ENCODE peak calls at places on chromosomes 6 and 20, in six cellular contexts. J is hepatocyte, I is iPS DF 6.9, N is heart left ventricle, R is Panc1, D is IMR-90. K is an unnamed sample. For H3K4me1 and H3K36me3, the result is how much of the 10 kb centered on the place peaks cover.

GRCh38 chr6:158556113-158556512 is 3.8 kb upstream of the TMEM181 start:
- DNase-seq in J (no peak), I (no peak), N (no peak), R (no peak), D (no peak), K (no peak)

GRCh38 chr6:9192405-9192909 is 757.1 kb upstream of the SLC35B3 start:
- DNase-seq in J (no peak), I (no peak), N (no peak), R (no peak), D (no peak), K (no peak)

GRCh38 chr6:30112402-30113376 is at the start of gene TRIM31:
- DNase-seq in J (no peak), I (no peak), N (no peak), R (no peak), D (no peak), K (no peak)

GRCh38 chr20:36532388-36532787 is 8.9 kb upstream of the MYL9 start:
- DNase-seq in J (no peak), I (no peak), N (no peak), R (no peak), D (no peak), K (no peak)

GRCh38 chr6:107968081-107968480 is 10.1 kb upstream of the SEC63 start:
- DNase-seq in J (no peak), I (no peak), N (no peak), R (no peak), D (no peak), K (no peak)

GRCh38 chr6:13924146-13924948 is 405 bp upstream of the RNF182 start:
- DNase-seq in J (peak), I (peak), N (peak), R (no peak), D (peak), K (peak)

GRCh38 chr6:40440083-40440482 is 147.1 kb downstream of the LRFN2 start:
- DNase-seq in J (no peak), I (no peak), N (no peak), R (no peak), D (no peak), K (no peak)

GRCh38 chr6:45209762-45210161 is 118.4 kb upstream of the RUNX2 start:
- DNase-seq in J (no peak), I (no peak), N (no peak), R (no peak), D (peak), K (no peak)

GRCh38 chr6:111952821-111953535 is 79.7 kb upstream of the FYN start:
- DNase-seq in J (no peak), I (no peak), N (no peak), R (no peak), D (peak), K (no peak)

GRCh38 chr20:26167499-26167898 is 470.8 kb upstream of the ZNF337 start:
- DNase-seq in J (no peak), I (no peak), N (no peak), R (no peak), D (peak), K (no peak)

GRCh38 chr6:74320076-74320475 is 624.1 kb downstream of the CD109 start:
- DNase-seq in J (no peak), I (no peak), N (no peak), R (no peak), D (no peak), K (no peak)

GRCh38 chr6:133608620-133609019 is 280.3 kb upstream of the TCF21 start:
- DNase-seq in J (no peak), I (no peak), N (no peak), R (no peak), D (peak), K (no peak)

GRCh38 chr20:25251019-25251418 is 3.1 kb downstream of the PYGB start:
- DNase-seq in J (peak), I (no peak), N (no peak), R (no peak), D (no peak), K (no peak)

GRCh38 chr6:148577687-148578488 is 168.9 kb upstream of the UST start:
- DNase-seq in J (peak), I (peak), N (peak), R (peak), D (peak), K (peak)

DNA sequence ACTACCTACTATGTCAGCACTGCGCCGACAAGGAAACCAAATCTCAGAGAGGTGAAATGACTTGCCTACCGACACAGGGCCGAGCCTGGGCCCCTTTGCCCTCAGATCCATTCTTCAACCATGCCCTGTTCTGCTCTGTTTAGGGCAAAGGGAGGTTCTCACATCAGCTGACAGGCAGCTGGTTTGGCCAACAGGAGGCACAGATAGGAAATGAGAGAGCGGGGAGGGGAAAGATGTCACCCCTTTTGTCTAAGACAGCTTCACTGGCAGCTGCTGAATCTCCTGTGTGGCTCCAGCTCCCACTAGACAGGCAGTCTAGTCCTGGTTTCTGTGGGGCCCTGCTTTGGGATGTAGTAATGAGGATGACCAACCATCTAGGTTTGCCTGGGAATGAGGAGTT is 158.7 kb downstream of the TMEM200A start:
- DNase-seq in J (no peak), I (no peak), N (no peak), R (no peak), D (no peak), K (no peak)
- H3K4me1 ChIP-seq in J (under half), I (under half), N (under half), R (under half), D (under half), K (under half)

GRCh38 chr20:3275064-3275935 is 36.3 kb upstream of the SLC4A11 start:
- DNase-seq in J (no peak), I (no peak), N (no peak), R (no peak), D (no peak), K (no peak)
- H3K36me3 ChIP-seq in J (under half), I (under half), N (half or more), R (under half), D (under half), K (under half)

GRCh38 chr6:105681061-105681460 is 278.2 kb upstream of the PREP start:
- DNase-seq in J (no peak), I (no peak), N (no peak), R (no peak), D (no peak), K (no peak)
- H3K27ac ChIP-seq in J (no peak), I (no peak), N (no peak), R (no peak), D (no peak), K (no peak)

GRCh38 chr6:138691595-138692057 is 81.9 kb upstream of the CCDC28A start:
- DNase-seq in J (peak), I (no peak), N (no peak), R (no peak), D (peak), K (no peak)
- H3K4me1 ChIP-seq in J (under half), I (under half), N (under half), R (under half), D (under half), K (under half)

GRCh38 chr6:37916149-37916548 is 96.6 kb downstream of the ZFAND3 start:
- DNase-seq in J (no peak), I (no peak), N (no peak), R (no peak), D (no peak), K (no peak)

GRCh38 chr6:37919417-37920157 is 100.1 kb downstream of the ZFAND3 start:
- DNase-seq in J (no peak), I (no peak), N (no peak), R (no peak), D (peak), K (no peak)

GRCh38 chr6:37916675-37917074 is 97.1 kb downstream of the ZFAND3 start:
- DNase-seq in J (no peak), I (no peak), N (no peak), R (no peak), D (no peak), K (no peak)

GRCh38 chr6:37915463-37915862 is 95.9 kb downstream of the ZFAND3 start:
- DNase-seq in J (no peak), I (no peak), N (no peak), R (no peak), D (no peak), K (no peak)

GRCh38 chr6:37917568-37917967 is 98.0 kb downstream of the ZFAND3 start:
- DNase-seq in J (no peak), I (no peak), N (no peak), R (no peak), D (no peak), K (no peak)
- H3K36me3 ChIP-seq in J (under half), I (under half), N (under half), R (under half), D (under half), K (under half)

GRCh38 chr6:26240157-26240980 is 124.6 kb upstream of the BTN3A2 start:
- DNase-seq in J (peak), I (no peak), N (peak), R (no peak), D (peak), K (peak)
- H3K27ac ChIP-seq in J (peak), I (peak), N (peak), R (no peak), D (peak), K (peak)

GRCh38 chr6:144612811-144613210 is 327.7 kb downstream of the UTRN start:
- DNase-seq in J (no peak), I (no peak), N (no peak), R (no peak), D (no peak), K (no peak)
- H3K4me1 ChIP-seq in J (under half), I (under half), N (under half), R (under half), D (under half), K (under half)

K was measured in CD8-positive, alpha-beta memory T cell.